ENCODE peak calls at places on chromosomes 2 and 18, in eight cellular contexts. R is GM23338, P is fibroblast of lung, I is heart left ventricle, N is hepatocyte, W is PC-3, B is body of pancreas, U is lower lobe of right lung. V is an unnamed sample. For H3K36me3, the result is how much of the 10 kb centered on the place peaks cover.

GRCh38 chr18:55862693-55863485 is 274.9 kb upstream of the TCF4 start:
- DNase-seq in N (no peak), P (no peak), U (no peak), R (peak), I (no peak), W (no peak), B (no peak), V (no peak)

GRCh38 chr2:232438951-232439757 is 16.8 kb upstream of the ALPI start:
- DNase-seq in R (no peak), W (peak), B (peak), P (no peak), N (no peak), U (peak), I (no peak), V (peak)

GRCh38 chr18:22026362-22026761 is 143.0 kb upstream of the GATA6 start:
- DNase-seq in U (no peak), B (peak), I (no peak), W (no peak), N (no peak), P (no peak), R (no peak), V (no peak)

GRCh38 chr2:149465873-149466272 is 121.7 kb downstream of the MMADHC start:
- DNase-seq in P (no peak), R (no peak), N (no peak), U (no peak), I (no peak), W (no peak), B (no peak), V (no peak)

GRCh38 chr2:23426284-23426905 is 41.4 kb downstream of the KLHL29 start:
- DNase-seq in P (peak), B (no peak), U (no peak), R (no peak), N (peak), I (peak), W (no peak), V (no peak)

GRCh38 chr2:197042613-197043248 is 116.2 kb upstream of the PGAP1 start:
- DNase-seq in R (no peak), P (no peak), U (no peak), B (no peak), W (peak), I (no peak), N (no peak), V (no peak)

GRCh38 chr2:105455488-105455991 is 56.7 kb upstream of the FHL2 start:
- DNase-seq in N (peak), P (peak), R (no peak), U (no peak), B (peak), I (no peak), W (peak), V (peak)

GRCh38 chr2:231781798-231782726 is 980 bp upstream of the PDE6D start:
- DNase-seq in U (no peak), N (peak), P (peak), R (peak), B (no peak), I (peak), W (peak), V (no peak)

GRCh38 chr2:145402706-145403277 is 882.9 kb upstream of the ZEB2 start:
- DNase-seq in B (no peak), I (no peak), U (no peak), W (peak), P (peak), R (no peak), N (no peak), V (no peak)

GRCh38 chr2:143946436-143947385 is 573.2 kb downstream of the ZEB2 start:
- DNase-seq in R (no peak), B (no peak), P (no peak), I (no peak), U (no peak), W (no peak), N (no peak), V (no peak)

GRCh38 chr18:70276416-70277145 is 12.3 kb upstream of the SOCS6 start:
- DNase-seq in P (no peak), N (no peak), U (no peak), B (no peak), I (no peak), R (peak), W (peak), V (no peak)

GRCh38 chr18:23134780-23135678 is at the start of gene CABLES1:
- DNase-seq in W (peak), B (peak), I (peak), R (peak), N (peak), U (peak), P (peak), V (peak)

GRCh38 chr2:206083602-206084467 is 2.1 kb downstream of the INO80D start:
- DNase-seq in N (peak), R (peak), U (no peak), B (peak), P (peak), I (no peak), W (peak), V (peak)

GRCh38 chr2:206521612-206522011 is 78.3 kb downstream of the ADAM23 start:
- DNase-seq in N (no peak), W (no peak), P (no peak), U (no peak), B (no peak), R (no peak), I (no peak), V (no peak)

GRCh38 chr2:158378926-158379325 is 77.6 kb downstream of the CCDC148 start:
- DNase-seq in P (no peak), U (no peak), B (no peak), I (no peak), W (no peak), N (no peak), R (no peak), V (no peak)

GRCh38 chr2:14079576-14079975 is 552.9 kb upstream of the LRATD1 start:
- DNase-seq in I (no peak), R (no peak), W (no peak), P (no peak), U (no peak), B (no peak), N (no peak), V (no peak)

GRCh38 chr2:26904839-26905238 is 56.9 kb downstream of the DPYSL5 start:
- DNase-seq in W (no peak), I (no peak), B (no peak), R (no peak), N (no peak), U (no peak), P (no peak), V (no peak)

GRCh38 chr2:226887940-226888339 is 52.1 kb downstream of the RHBDD1 start:
- DNase-seq in P (peak), N (no peak), I (no peak), W (no peak), B (no peak), R (no peak), U (no peak), V (no peak)

GRCh38 chr2:226891780-226892590 is 56.1 kb downstream of the RHBDD1 start:
- DNase-seq in P (peak), I (no peak), W (peak), B (no peak), U (no peak), N (peak), R (no peak), V (no peak)

GRCh38 chr2:226888378-226888915 is 52.6 kb downstream of the RHBDD1 start:
- DNase-seq in P (peak), U (no peak), W (no peak), N (no peak), B (no peak), R (no peak), I (no peak), V (no peak)

GRCh38 chr2:226890286-226890685 is 54.4 kb downstream of the RHBDD1 start:
- DNase-seq in R (no peak), W (no peak), U (no peak), P (no peak), I (no peak), N (no peak), B (no peak), V (no peak)

DNA sequence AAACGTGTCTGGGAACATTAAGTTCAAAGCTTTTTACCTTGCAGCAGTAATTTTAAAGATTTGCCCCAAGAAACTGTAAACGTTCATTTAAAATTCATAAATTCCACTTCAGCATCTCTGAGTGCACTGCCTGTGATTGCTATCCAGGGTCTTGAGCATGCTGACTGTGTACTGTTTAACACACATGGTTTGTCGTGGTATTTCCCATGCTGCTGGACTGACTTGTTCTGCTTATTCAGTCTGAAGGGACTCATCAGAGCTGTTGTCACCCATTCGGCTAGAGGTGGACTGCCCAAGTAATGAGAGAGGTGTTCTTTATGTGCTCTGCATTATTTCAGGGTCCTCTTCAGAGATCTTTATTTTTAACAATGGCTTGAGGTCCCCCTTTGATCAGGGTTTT is 53.1 kb downstream of the RHBDD1 start:
- DNase-seq in I (no peak), B (no peak), P (peak), N (no peak), U (no peak), R (no peak), W (no peak), V (no peak)
- H3K27ac ChIP-seq in I (no peak), B (no peak), P (peak), N (no peak), U (no peak), R (no peak), W (no peak), V (no peak)

GRCh38 chr2:113895301-113895700 is 5.4 kb downstream of the ACTR3 start:
- DNase-seq in U (no peak), B (no peak), R (no peak), N (no peak), I (no peak), P (peak), W (no peak), V (no peak)
- H3K4me3 ChIP-seq in U (no peak), B (no peak), R (peak), N (no peak), I (no peak), P (no peak), W (peak), V (no peak)

DNA sequence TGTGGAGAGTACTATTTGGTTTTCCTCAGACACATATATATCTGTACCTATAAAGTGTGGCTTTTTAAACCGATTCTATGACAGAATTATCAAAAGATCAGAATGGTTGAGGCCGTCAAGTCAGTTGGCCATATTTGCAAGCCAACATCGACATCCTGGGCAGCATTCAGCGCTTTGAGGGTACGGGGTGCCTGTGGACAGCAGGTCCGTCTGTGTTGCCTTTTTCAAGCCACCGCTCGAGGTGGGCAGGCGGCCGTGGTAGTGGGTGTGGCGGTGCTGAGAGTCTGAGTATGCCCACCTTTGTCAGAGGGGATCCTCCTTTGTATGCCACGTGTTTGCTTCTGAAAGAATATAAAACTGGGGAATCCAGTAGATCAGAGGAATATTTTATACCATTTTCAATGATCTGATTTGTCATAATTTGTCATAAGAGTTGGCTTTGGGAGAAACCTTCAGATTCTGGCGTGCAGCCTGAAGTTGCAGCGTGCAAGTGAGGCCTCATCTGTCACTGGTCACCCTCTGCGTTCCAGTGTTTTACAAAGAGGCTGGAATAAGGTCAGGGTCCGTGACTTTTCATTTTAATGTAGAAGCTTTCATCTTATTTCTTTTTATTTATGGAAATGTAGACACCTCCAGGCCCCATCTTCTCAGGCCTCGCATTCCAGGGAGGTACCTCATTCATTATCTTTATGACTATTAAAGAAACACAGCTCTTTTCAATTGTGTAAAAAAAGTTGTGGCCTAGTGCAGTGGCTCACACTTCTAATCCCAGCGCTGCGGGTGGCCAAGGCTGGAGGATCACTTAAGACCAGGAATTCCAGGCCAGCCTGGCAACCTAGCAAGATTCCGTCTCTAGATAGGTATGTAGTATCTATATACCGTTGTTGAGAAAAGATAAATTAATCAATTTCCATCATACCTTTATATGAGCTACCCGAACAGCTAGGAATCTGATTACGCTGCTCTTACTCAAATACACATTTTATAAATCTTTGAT is 37.8 kb upstream of the RBM44 start:
- DNase-seq in I (no peak), U (no peak), B (no peak), N (no peak), P (peak), W (no peak), R (no peak), V (no peak)
- H3K36me3 ChIP-seq in I (half or more), U (half or more), B (under half), N (under half), P (under half), W (under half), R (under half), V (under half)

DNA sequence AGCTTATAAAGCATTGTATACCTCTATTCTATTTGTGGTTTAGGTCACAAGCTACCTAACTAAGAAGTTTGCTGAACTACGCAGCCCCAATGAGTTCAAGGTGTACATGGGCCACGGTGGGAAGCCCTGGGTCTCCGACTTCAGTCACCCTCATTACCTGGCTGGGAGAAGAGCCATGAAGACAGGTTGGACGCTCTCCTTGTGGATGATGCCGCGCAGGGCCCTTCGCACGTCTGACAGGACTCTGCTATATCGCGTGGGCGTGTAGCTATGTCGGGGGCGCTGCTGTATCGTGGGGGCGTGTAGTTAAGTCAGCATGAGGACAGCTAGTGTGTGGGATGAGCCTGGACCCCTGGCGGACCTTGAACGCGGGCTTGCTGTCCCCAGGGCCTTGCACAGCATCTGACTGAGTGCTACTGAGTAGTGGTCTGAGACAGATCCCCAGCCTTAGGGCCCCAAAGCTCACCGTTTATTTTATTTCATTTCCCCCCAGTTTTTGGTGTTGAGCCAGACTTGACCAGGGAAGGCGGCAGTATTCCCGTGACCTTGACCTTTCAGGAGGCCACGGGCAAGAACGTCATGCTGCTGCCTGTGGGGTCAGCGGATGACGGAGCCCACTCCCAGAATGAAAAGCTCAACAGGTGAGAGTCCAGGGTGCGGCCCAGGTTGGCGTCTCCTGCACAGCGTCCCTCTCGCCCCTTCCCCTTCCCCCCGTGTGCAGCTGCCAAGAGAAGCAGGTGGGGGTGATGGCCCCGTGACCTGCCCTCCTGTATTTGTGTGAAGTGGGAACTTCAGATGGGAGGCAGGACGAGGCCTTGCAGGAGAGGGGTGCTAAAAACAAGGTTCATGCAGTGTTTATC is 15.6 kb upstream of the CNDP1 start:
- DNase-seq in U (no peak), N (no peak), W (no peak), R (no peak), B (peak), P (no peak), I (no peak), V (no peak)
- H3K27ac ChIP-seq in U (no peak), N (no peak), W (no peak), R (no peak), B (no peak), P (no peak), I (no peak), V (no peak)

GRCh38 chr2:70085711-70086277 is 1.5 kb upstream of the PCBP1 start:
- DNase-seq in W (no peak), P (no peak), N (no peak), U (no peak), I (no peak), B (no peak), R (peak), V (peak)

GRCh38 chr2:70083344-70084156 is 3.7 kb upstream of the PCBP1 start:
- DNase-seq in U (no peak), B (no peak), N (peak), W (peak), I (no peak), R (no peak), P (peak), V (no peak)

GRCh38 chr2:70086838-70087702 is at the start of gene PCBP1:
- DNase-seq in B (peak), P (peak), N (peak), U (peak), I (peak), W (peak), R (peak), V (peak)

GRCh38 chr2:70086278-70086837 is 919 bp upstream of the PCBP1 start:
- DNase-seq in N (peak), U (peak), R (peak), B (peak), I (peak), P (peak), W (peak), V (peak)

GRCh38 chr2:70084973-70085710 is 2.1 kb upstream of the PCBP1 start:
- DNase-seq in P (no peak), R (peak), N (peak), U (no peak), W (peak), I (no peak), B (peak), V (no peak)
- H3K4me3 ChIP-seq in P (no peak), R (peak), N (peak), U (peak), W (peak), I (peak), B (no peak), V (peak)

DNA sequence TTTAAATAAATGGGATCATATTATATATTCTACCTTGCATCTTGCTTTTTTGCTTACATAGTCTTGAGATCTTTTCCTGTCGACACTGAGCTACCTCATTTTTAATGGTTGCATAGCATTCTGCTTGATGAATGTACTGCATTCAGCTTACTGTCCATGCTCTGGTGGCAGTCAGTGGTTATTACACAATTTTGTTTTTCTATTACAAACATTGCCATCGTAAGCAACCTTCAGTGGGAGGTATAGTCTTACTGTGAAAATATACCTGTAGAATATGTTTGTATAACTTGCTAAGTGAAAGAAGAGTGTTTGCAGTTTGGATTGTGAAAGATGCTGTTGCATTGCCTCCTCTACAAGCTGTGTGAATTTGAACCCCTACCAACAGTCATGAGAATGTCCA is 43.4 kb downstream of the UBXN4 start:
- DNase-seq in P (no peak), W (peak), U (no peak), N (no peak), I (no peak), B (no peak), R (no peak), V (no peak)
- H3K36me3 ChIP-seq in P (under half), W (half or more), U (half or more), N (under half), I (half or more), B (under half), R (under half), V (half or more)